ENCODE peak calls at places on chromosomes 6 and 20, in four cellular contexts. N is NCI-H1105 treated with DMSO at 0.1 percent for 48 hours, T is HCEC 1CT, G is GM06990. S is an unnamed sample.

GRCh38 chr6:33979750-33980149 is 166.1 kb downstream of the GRM4 start:
- DNase-seq in N (no peak), T (no peak), G (no peak), S (no peak)

GRCh38 chr6:134420638-134421181 is 102.8 kb upstream of the SGK1 start:
- DNase-seq in T (peak), G (no peak), N (no peak), S (no peak)

GRCh38 chr20:16215056-16215455 is 358.2 kb downstream of the KIF16B start:
- DNase-seq in T (no peak), N (no peak), G (no peak), S (no peak)

GRCh38 chr6:138944412-138944811 is 43.6 kb downstream of the REPS1 start:
- DNase-seq in G (no peak), T (peak), N (no peak), S (no peak)

GRCh38 chr6:52518279-52518944 is 58.4 kb downstream of the TRAM2 start:
- DNase-seq in N (no peak), G (no peak), T (peak), S (no peak)

GRCh38 chr20:16539280-16539679 is 34.0 kb downstream of the KIF16B start:
- DNase-seq in T (no peak), N (no peak), G (no peak), S (no peak)

GRCh38 chr20:53492212-53492611 is 101.4 kb downstream of the ZNF217 start:
- DNase-seq in N (no peak), T (no peak), G (no peak), S (no peak)

GRCh38 chr6:20415304-20416062 is 13.8 kb downstream of the E2F3 start:
- DNase-seq in T (no peak), G (no peak), N (no peak), S (no peak)

GRCh38 chr6:20102674-20103073 is 109.6 kb downstream of the MBOAT1 start:
- DNase-seq in N (no peak), G (no peak), T (no peak), S (no peak)

GRCh38 chr20:17226410-17227198 is at the start of gene PCSK2:
- DNase-seq in G (no peak), N (peak), T (no peak), S (peak)

GRCh38 chr20:62716198-62716940 is 7.7 kb downstream of the NTSR1 start:
- DNase-seq in N (no peak), G (no peak), T (no peak), S (no peak)

GRCh38 chr20:39849664-39850063 is 839.4 kb downstream of the MAFB start:
- DNase-seq in N (no peak), T (no peak), G (no peak), S (no peak)

GRCh38 chr20:35680464-35681183 is 15.9 kb upstream of the CPNE1 start:
- DNase-seq in T (no peak), G (no peak), N (no peak), S (no peak)

GRCh38 chr6:7426447-7427169 is 37.0 kb downstream of the RIOK1 start:
- DNase-seq in T (no peak), G (no peak), N (no peak), S (no peak)

GRCh38 chr6:89412071-89413005 is at the start of gene RRAGD:
- DNase-seq in N (peak), G (peak), T (no peak), S (peak)

GRCh38 chr6:56637640-56638039 is 5.0 kb downstream of the DST start:
- DNase-seq in G (peak), N (peak), T (peak), S (peak)

GRCh38 chr6:161204866-161205557 is 68.8 kb downstream of the AGPAT4 start:
- DNase-seq in G (no peak), T (no peak), N (no peak), S (no peak)

GRCh38 chr6:105593056-105593455 is 190.2 kb upstream of the PREP start:
- DNase-seq in T (no peak), N (no peak), G (no peak), S (no peak)

GRCh38 chr6:57252975-57253374 is 30.9 kb upstream of the RAB23 start:
- DNase-seq in N (no peak), G (no peak), T (peak), S (no peak)

GRCh38 chr6:32945953-32946352 is 5.1 kb upstream of the HLA-DMB start:
- DNase-seq in N (no peak), T (no peak), G (no peak), S (no peak)

GRCh38 chr6:23349521-23350147 is 776.4 kb upstream of the NRSN1 start:
- DNase-seq in G (no peak), N (peak), T (peak), S (peak)

GRCh38 chr6:45679631-45680030 is 301.9 kb upstream of the SUPT3H start:
- DNase-seq in T (no peak), G (no peak), N (no peak), S (no peak)

GRCh38 chr20:57688295-57688694 is 21.5 kb downstream of the PMEPA1 start:
- DNase-seq in N (no peak), T (no peak), G (no peak), S (no peak)

GRCh38 chr20:22523499-22524392 is 60.6 kb downstream of the FOXA2 start:
- DNase-seq in G (no peak), N (no peak), T (no peak), S (no peak)

S was measured in COR-L47.